ENCODE peak calls at places on chromosomes 11 and 22, in four cellular contexts. One of them, this sample, is unnamed.

GRCh38 chr22:28183078-28183870 is 264.2 kb upstream of the PITPNB start:
- DNase-seq in body of pancreas: no peak
- DNase-seq in choroid plexus epithelial cell: no peak
- DNase-seq in dorsolateral prefrontal cortex: no peak
- DNase-seq in this sample: no peak

GRCh38 chr22:28894320-28894719 is 10.9 kb downstream of the ZNRF3 start:
- DNase-seq in body of pancreas: no peak
- DNase-seq in choroid plexus epithelial cell: no peak
- DNase-seq in dorsolateral prefrontal cortex: no peak
- DNase-seq in this sample: no peak

GRCh38 chr11:2769779-2770555 is 70.2 kb upstream of the KCNQ1OT1 start:
- DNase-seq in body of pancreas: peak
- DNase-seq in choroid plexus epithelial cell: no peak
- DNase-seq in dorsolateral prefrontal cortex: peak
- DNase-seq in this sample: no peak

GRCh38 chr11:73141031-73141308 is 1.1 kb downstream of the FCHSD2 start:
- DNase-seq in body of pancreas: peak
- DNase-seq in choroid plexus epithelial cell: no peak
- DNase-seq in dorsolateral prefrontal cortex: peak
- DNase-seq in this sample: no peak

GRCh38 chr11:134659882-134660281 is 247.8 kb upstream of the B3GAT1 start:
- DNase-seq in body of pancreas: no peak
- DNase-seq in choroid plexus epithelial cell: no peak
- DNase-seq in dorsolateral prefrontal cortex: no peak
- DNase-seq in this sample: no peak

GRCh38 chr11:64361659-64362058 is 2.7 kb downstream of the RPS6KA4 start:
- DNase-seq in body of pancreas: no peak
- DNase-seq in choroid plexus epithelial cell: no peak
- DNase-seq in dorsolateral prefrontal cortex: no peak
- DNase-seq in this sample: no peak

GRCh38 chr11:119791701-119792151 is 62.7 kb upstream of the NECTIN1 start:
- DNase-seq in body of pancreas: no peak
- DNase-seq in choroid plexus epithelial cell: peak
- DNase-seq in dorsolateral prefrontal cortex: no peak
- DNase-seq in this sample: peak

GRCh38 chr11:8289426-8290047 is 25.9 kb upstream of the LMO1 start:
- DNase-seq in body of pancreas: peak
- DNase-seq in choroid plexus epithelial cell: no peak
- DNase-seq in dorsolateral prefrontal cortex: no peak
- DNase-seq in this sample: no peak

GRCh38 chr11:69122337-69122641 is 33.4 kb upstream of the SMIM38 start:
- DNase-seq in body of pancreas: no peak
- DNase-seq in choroid plexus epithelial cell: no peak
- DNase-seq in dorsolateral prefrontal cortex: no peak
- DNase-seq in this sample: no peak

GRCh38 chr11:116224154-116224888 is 548.5 kb downstream of the BUD13 start:
- DNase-seq in body of pancreas: peak
- DNase-seq in choroid plexus epithelial cell: peak
- DNase-seq in dorsolateral prefrontal cortex: peak
- DNase-seq in this sample: peak

GRCh38 chr22:36337365-36338130 is 50.2 kb downstream of the MYH9 start:
- DNase-seq in body of pancreas: no peak
- DNase-seq in choroid plexus epithelial cell: no peak
- DNase-seq in dorsolateral prefrontal cortex: no peak
- DNase-seq in this sample: no peak

GRCh38 chr11:110362916-110363574 is 66.6 kb upstream of the RDX start:
- DNase-seq in body of pancreas: peak
- DNase-seq in choroid plexus epithelial cell: no peak
- DNase-seq in dorsolateral prefrontal cortex: peak
- DNase-seq in this sample: no peak

GRCh38 chr11:76787271-76787670 is 4.1 kb downstream of the TSKU start:
- DNase-seq in body of pancreas: no peak
- DNase-seq in choroid plexus epithelial cell: no peak
- DNase-seq in dorsolateral prefrontal cortex: no peak
- DNase-seq in this sample: no peak

GRCh38 chr11:76786053-76787014 is 3.2 kb downstream of the TSKU start:
- DNase-seq in body of pancreas: no peak
- DNase-seq in choroid plexus epithelial cell: no peak
- DNase-seq in dorsolateral prefrontal cortex: no peak
- DNase-seq in this sample: no peak

GRCh38 chr11:76783294-76783900 is at the start of gene TSKU:
- DNase-seq in body of pancreas: no peak
- DNase-seq in choroid plexus epithelial cell: no peak
- DNase-seq in dorsolateral prefrontal cortex: no peak
- DNase-seq in this sample: peak

GRCh38 chr11:76783901-76784813 is 1.0 kb downstream of the TSKU start:
- DNase-seq in body of pancreas: peak
- DNase-seq in choroid plexus epithelial cell: peak
- DNase-seq in dorsolateral prefrontal cortex: no peak
- DNase-seq in this sample: peak

GRCh38 chr11:76785513-76785912 is 2.4 kb downstream of the TSKU start:
- DNase-seq in body of pancreas: no peak
- DNase-seq in choroid plexus epithelial cell: peak
- DNase-seq in dorsolateral prefrontal cortex: no peak
- DNase-seq in this sample: no peak
- H3K4me3 ChIP-seq in body of pancreas: no peak
- H3K4me3 ChIP-seq in choroid plexus epithelial cell: peak
- H3K4me3 ChIP-seq in dorsolateral prefrontal cortex: no peak
- H3K4me3 ChIP-seq in this sample: peak

GRCh38 chr22:32534252-32535215 is 59.9 kb downstream of the FBXO7 start:
- DNase-seq in body of pancreas: peak
- DNase-seq in choroid plexus epithelial cell: no peak
- DNase-seq in dorsolateral prefrontal cortex: no peak
- DNase-seq in this sample: no peak
- TF ChIP-seq CTCF in body of pancreas: no peak
- TF ChIP-seq CTCF in choroid plexus epithelial cell: no peak
- TF ChIP-seq CTCF in dorsolateral prefrontal cortex: no peak
- TF ChIP-seq CTCF in this sample: no peak

GRCh38 chr11:858993-859339 is 16.3 kb downstream of the TSPAN4 start:
- DNase-seq in body of pancreas: no peak
- DNase-seq in choroid plexus epithelial cell: no peak
- DNase-seq in dorsolateral prefrontal cortex: no peak
- DNase-seq in this sample: no peak
- H3K4me3 ChIP-seq in body of pancreas: no peak
- H3K4me3 ChIP-seq in choroid plexus epithelial cell: no peak
- H3K4me3 ChIP-seq in dorsolateral prefrontal cortex: no peak
- H3K4me3 ChIP-seq in this sample: no peak

GRCh38 chr11:88164806-88165205 is 10.4 kb downstream of the RAB38 start:
- DNase-seq in body of pancreas: no peak
- DNase-seq in choroid plexus epithelial cell: peak
- DNase-seq in dorsolateral prefrontal cortex: no peak
- DNase-seq in this sample: no peak
- TF ChIP-seq CTCF in body of pancreas: no peak
- TF ChIP-seq CTCF in choroid plexus epithelial cell: peak
- TF ChIP-seq CTCF in dorsolateral prefrontal cortex: no peak
- TF ChIP-seq CTCF in this sample: no peak

GRCh38 chr11:35166369-35167360 is 27.7 kb downstream of the CD44 start:
- DNase-seq in body of pancreas: no peak
- DNase-seq in choroid plexus epithelial cell: peak
- DNase-seq in dorsolateral prefrontal cortex: peak
- DNase-seq in this sample: peak

GRCh38 chr11:35163209-35163608 is 24.2 kb downstream of the CD44 start:
- DNase-seq in body of pancreas: no peak
- DNase-seq in choroid plexus epithelial cell: no peak
- DNase-seq in dorsolateral prefrontal cortex: no peak
- DNase-seq in this sample: no peak

GRCh38 chr11:35163707-35164496 is 24.9 kb downstream of the CD44 start:
- DNase-seq in body of pancreas: no peak
- DNase-seq in choroid plexus epithelial cell: peak
- DNase-seq in dorsolateral prefrontal cortex: no peak
- DNase-seq in this sample: no peak

GRCh38 chr11:35167451-35167954 is 28.5 kb downstream of the CD44 start:
- DNase-seq in body of pancreas: no peak
- DNase-seq in choroid plexus epithelial cell: peak
- DNase-seq in dorsolateral prefrontal cortex: no peak
- DNase-seq in this sample: no peak

GRCh38 chr11:35165416-35166368 is 26.7 kb downstream of the CD44 start:
- DNase-seq in body of pancreas: no peak
- DNase-seq in choroid plexus epithelial cell: peak
- DNase-seq in dorsolateral prefrontal cortex: no peak
- DNase-seq in this sample: peak
- H3K4me3 ChIP-seq in body of pancreas: no peak
- H3K4me3 ChIP-seq in choroid plexus epithelial cell: no peak
- H3K4me3 ChIP-seq in dorsolateral prefrontal cortex: no peak
- H3K4me3 ChIP-seq in this sample: no peak

GRCh38 chr22:24937114-24937513 is 9.4 kb downstream of the LHFPL7 start:
- DNase-seq in body of pancreas: no peak
- DNase-seq in choroid plexus epithelial cell: peak
- DNase-seq in dorsolateral prefrontal cortex: no peak
- DNase-seq in this sample: peak
- TF ChIP-seq CTCF in body of pancreas: no peak
- TF ChIP-seq CTCF in choroid plexus epithelial cell: peak
- TF ChIP-seq CTCF in dorsolateral prefrontal cortex: no peak
- TF ChIP-seq CTCF in this sample: peak

GRCh38 chr22:46043816-46044717 is 67.1 kb upstream of the WNT7B start:
- DNase-seq in body of pancreas: peak
- DNase-seq in choroid plexus epithelial cell: peak
- DNase-seq in dorsolateral prefrontal cortex: peak
- DNase-seq in this sample: peak
- H3K4me3 ChIP-seq in body of pancreas: peak
- H3K4me3 ChIP-seq in choroid plexus epithelial cell: peak
- H3K4me3 ChIP-seq in dorsolateral prefrontal cortex: peak
- H3K4me3 ChIP-seq in this sample: peak

DNA sequence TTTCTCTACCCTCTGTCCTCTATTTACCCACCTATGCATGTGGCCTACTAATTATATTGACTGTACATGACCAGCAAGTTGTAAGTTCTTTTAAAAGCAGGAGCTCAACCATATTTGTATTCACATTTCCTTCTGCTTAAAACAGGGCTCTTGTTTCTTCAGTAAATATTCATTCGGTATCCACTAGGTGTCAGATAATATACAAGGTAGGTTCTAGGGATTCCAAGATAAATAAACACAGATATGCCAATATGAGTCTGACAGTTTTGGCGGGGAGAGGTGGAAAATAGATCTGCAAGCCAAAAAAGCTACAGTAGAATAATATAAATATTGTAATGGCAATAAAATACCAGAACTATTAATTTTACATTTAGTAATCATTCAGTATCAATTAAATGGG is 15.3 kb upstream of the RAB30 start:
- DNase-seq in body of pancreas: no peak
- DNase-seq in choroid plexus epithelial cell: peak
- DNase-seq in dorsolateral prefrontal cortex: no peak
- DNase-seq in this sample: peak
- TF ChIP-seq CTCF in body of pancreas: peak
- TF ChIP-seq CTCF in choroid plexus epithelial cell: peak
- TF ChIP-seq CTCF in dorsolateral prefrontal cortex: no peak
- TF ChIP-seq CTCF in this sample: no peak

GRCh38 chr22:29916007-29916544 is 33.1 kb downstream of the MTMR3 start:
- DNase-seq in body of pancreas: no peak
- DNase-seq in choroid plexus epithelial cell: no peak
- DNase-seq in dorsolateral prefrontal cortex: no peak
- DNase-seq in this sample: no peak

GRCh38 chr22:29912605-29913398 is 29.8 kb downstream of the MTMR3 start:
- DNase-seq in body of pancreas: no peak
- DNase-seq in choroid plexus epithelial cell: peak
- DNase-seq in dorsolateral prefrontal cortex: no peak
- DNase-seq in this sample: peak

GRCh38 chr22:29914165-29914564 is 31.2 kb downstream of the MTMR3 start:
- DNase-seq in body of pancreas: no peak
- DNase-seq in choroid plexus epithelial cell: peak
- DNase-seq in dorsolateral prefrontal cortex: no peak
- DNase-seq in this sample: peak

GRCh38 chr22:29914991-29915390 is 32.0 kb downstream of the MTMR3 start:
- DNase-seq in body of pancreas: no peak
- DNase-seq in choroid plexus epithelial cell: no peak
- DNase-seq in dorsolateral prefrontal cortex: no peak
- DNase-seq in this sample: no peak

DNA sequence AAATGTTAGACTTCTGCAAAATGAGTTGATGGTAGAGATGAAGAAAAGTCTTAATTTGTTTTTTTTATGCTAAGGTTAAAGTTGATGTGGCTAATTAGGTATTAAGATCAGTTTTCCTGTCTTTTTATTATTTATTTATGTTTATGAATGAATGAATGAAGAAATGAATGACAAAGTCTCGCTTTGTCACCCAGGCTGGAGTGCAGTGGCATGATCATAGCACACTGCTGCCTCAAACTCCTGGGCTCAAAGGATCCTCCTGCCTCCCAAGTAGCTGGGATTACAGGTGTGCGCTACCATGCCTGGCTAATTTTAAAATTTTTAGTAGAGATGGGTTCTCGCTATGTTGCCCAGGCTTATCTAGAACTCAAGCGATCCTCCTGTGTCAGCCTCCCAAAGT is 29.2 kb downstream of the MTMR3 start:
- DNase-seq in body of pancreas: no peak
- DNase-seq in choroid plexus epithelial cell: no peak
- DNase-seq in dorsolateral prefrontal cortex: no peak
- DNase-seq in this sample: no peak
- H3K4me3 ChIP-seq in body of pancreas: no peak
- H3K4me3 ChIP-seq in choroid plexus epithelial cell: no peak
- H3K4me3 ChIP-seq in dorsolateral prefrontal cortex: no peak
- H3K4me3 ChIP-seq in this sample: no peak